ENCODE peak calls at places on chromosomes 5 and 9, in six cellular contexts. A is A549, Z is stomach, N is psoas muscle, B is cardiac muscle cell, W is brain microvascular endothelial cell. J is an unnamed sample.

GRCh38 chr5:156677963-156678362 is 172.1 kb upstream of the PPP1R2B start:
- DNase-seq in W (no peak), Z (no peak), B (no peak), N (no peak), A (no peak), J (no peak)

GRCh38 chr9:84953797-84954695 is 284.5 kb downstream of the NTRK2 start:
- DNase-seq in B (peak), A (peak), Z (peak), W (peak), N (peak), J (peak)

GRCh38 chr5:93017854-93018253 is 563.2 kb downstream of the NR2F1-AS1 start:
- DNase-seq in A (peak), W (peak), N (no peak), B (no peak), Z (no peak), J (peak)

GRCh38 chr9:137085918-137086530 is 761 bp upstream of the MAN1B1 start:
- DNase-seq in W (no peak), N (peak), B (peak), Z (peak), A (peak), J (peak)

GRCh38 chr5:74408150-74409043 is 232.1 kb downstream of the ENC1 start:
- DNase-seq in Z (no peak), W (no peak), B (no peak), A (peak), N (no peak), J (peak)

GRCh38 chr5:113489299-113489698 is 1.0 kb upstream of the MCC start:
- DNase-seq in W (peak), B (no peak), Z (no peak), A (peak), N (peak), J (peak)

GRCh38 chr5:173529861-173530260 is 86.6 kb downstream of the BOD1 start:
- DNase-seq in A (no peak), Z (no peak), B (no peak), N (no peak), W (no peak), J (no peak)

GRCh38 chr9:114631166-114631565 is 20.1 kb downstream of the TMEM268 start:
- DNase-seq in W (no peak), Z (no peak), A (no peak), B (no peak), N (no peak), J (no peak)

GRCh38 chr9:99822096-99822595 is 461 bp downstream of the NR4A3 start:
- DNase-seq in A (no peak), B (peak), N (no peak), W (no peak), Z (no peak), J (peak)

GRCh38 chr9:27888661-27889295 is 315.5 kb upstream of the C9orf72 start:
- DNase-seq in W (peak), A (peak), B (no peak), Z (peak), N (no peak), J (peak)

GRCh38 chr5:97735209-97735608 is 552.2 kb upstream of the RIOK2 start:
- DNase-seq in N (no peak), B (no peak), W (peak), Z (no peak), A (no peak), J (peak)

GRCh38 chr9:98861881-98862501 is 54.5 kb downstream of the GALNT12 start:
- DNase-seq in B (no peak), Z (no peak), A (peak), W (peak), N (peak), J (peak)

GRCh38 chr5:174514983-174515394 is 209.4 kb upstream of the MSX2 start:
- DNase-seq in W (no peak), B (no peak), N (no peak), A (no peak), Z (no peak), J (no peak)

GRCh38 chr9:124415852-124416484 is 726 bp upstream of the PSMB7 start:
- DNase-seq in B (peak), Z (no peak), W (no peak), N (no peak), A (no peak), J (no peak)

GRCh38 chr5:148912714-148913398 is 86.4 kb downstream of the ADRB2 start:
- DNase-seq in N (no peak), A (peak), W (peak), Z (no peak), B (no peak), J (peak)
- H3K27ac ChIP-seq in N (no peak), A (peak), W (peak), Z (peak), B (no peak), J (peak)

DNA sequence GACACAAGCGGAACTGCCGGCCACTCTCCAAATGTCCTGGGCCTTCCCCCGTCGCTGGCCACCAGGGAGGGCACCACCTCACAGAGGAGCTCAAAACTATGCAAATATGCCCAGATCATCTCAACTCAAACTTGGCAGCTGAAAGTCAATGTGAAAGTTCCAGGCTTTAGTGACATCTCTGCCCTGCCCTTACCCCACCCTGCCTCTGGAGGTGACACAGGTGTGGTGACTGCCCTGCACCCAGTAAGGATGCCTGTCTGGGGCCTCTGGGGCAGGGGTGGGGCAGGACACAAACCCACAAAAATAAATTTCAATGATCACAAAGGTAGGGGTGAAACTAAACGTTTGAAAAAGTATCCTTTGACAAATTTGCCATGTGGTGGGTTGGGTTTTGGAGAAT is 213.4 kb downstream of the HSPA4 start:
- DNase-seq in A (no peak), W (no peak), N (no peak), B (no peak), Z (no peak), J (no peak)
- TF ChIP-seq CTCF in A (no peak), W (no peak), N (no peak), B (no peak), Z (no peak), J (no peak)

GRCh38 chr5:10445352-10445751 is 3.7 kb downstream of the ROPN1L start:
- DNase-seq in Z (no peak), N (no peak), A (no peak), B (no peak), W (no peak), J (no peak)
- H3K27ac ChIP-seq in Z (no peak), N (no peak), A (no peak), B (no peak), W (no peak), J (no peak)

DNA sequence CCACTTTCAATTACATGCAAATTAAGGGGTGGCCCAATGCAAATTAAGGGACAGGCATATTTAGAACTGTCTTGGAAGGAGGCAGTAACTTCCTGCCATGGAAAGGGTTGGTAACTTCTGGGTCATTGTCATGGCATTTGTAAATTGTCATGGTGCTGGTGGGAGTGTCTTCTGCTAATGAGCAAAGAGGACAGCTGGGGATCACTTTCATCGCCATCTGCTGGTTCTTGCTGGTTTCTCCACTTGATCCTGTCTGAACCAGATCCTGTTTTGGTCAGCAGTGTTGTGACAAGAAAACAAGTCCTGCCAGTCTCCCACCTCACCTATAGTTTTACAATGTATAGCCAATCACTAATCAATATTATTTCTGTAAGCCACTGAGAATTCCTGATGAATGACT is 23.4 kb upstream of the UGT3A2 start:
- DNase-seq in B (peak), W (peak), A (peak), Z (no peak), N (no peak), J (no peak)
- TF ChIP-seq CTCF in B (peak), W (peak), A (no peak), Z (no peak), N (peak), J (no peak)

DNA sequence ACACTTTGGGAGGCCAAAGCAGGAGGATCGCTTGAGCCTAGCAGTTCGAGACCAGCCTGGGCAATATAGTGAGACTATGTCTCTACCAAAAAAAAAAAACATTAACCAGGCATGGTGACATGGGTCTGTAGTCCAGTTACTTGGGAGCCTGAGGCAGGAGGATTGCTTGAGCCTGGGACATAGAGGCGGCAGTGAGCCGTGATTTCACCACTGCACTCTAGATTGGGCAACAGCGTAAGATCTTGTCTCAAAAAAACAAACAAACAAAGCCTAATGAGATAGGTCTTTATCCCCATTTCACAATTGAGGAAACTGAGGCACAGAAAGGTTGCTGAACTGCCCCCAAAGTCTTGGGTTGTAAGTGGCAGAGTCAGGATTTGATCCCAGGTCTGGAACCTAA is 70.5 kb upstream of the RAD23B start:
- DNase-seq in B (no peak), N (no peak), W (no peak), A (no peak), Z (no peak), J (no peak)
- H3K27ac ChIP-seq in B (no peak), N (no peak), W (peak), A (peak), Z (no peak), J (no peak)

DNA sequence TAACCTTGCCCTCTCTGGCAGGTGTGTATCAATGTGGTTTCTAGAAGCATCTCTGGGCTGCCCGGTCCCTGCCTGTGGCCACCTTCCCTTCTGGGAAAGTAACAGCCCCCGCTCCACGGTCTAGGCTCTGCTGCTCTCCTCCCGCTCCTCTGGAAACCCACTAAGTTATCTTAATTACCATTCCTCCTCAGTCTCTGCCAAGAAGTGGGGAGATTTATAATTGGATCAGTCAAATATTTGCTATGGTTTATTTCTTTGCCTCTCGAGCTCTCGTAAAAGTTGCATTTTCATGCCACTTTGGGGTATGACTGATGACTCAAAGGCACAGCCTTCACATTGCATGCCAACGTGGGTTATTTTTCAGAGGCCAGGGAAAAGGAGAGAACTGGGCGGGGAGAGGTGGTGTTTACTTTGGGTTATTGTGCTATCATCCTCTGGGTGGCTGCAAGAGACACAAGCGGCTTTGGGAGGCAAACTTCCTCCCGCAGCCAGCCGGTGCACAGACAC is 205.3 kb upstream of the WWC1 start:
- DNase-seq in N (no peak), A (peak), W (no peak), Z (no peak), B (no peak), J (peak)
- TF ChIP-seq CTCF in N (no peak), A (peak), W (no peak), Z (no peak), B (no peak), J (no peak)

GRCh38 chr5:176908677-176909358 is 9.7 kb upstream of the HK3 start:
- DNase-seq in Z (no peak), A (no peak), N (no peak), W (no peak), B (no peak), J (no peak)
- H3K27ac ChIP-seq in Z (no peak), A (no peak), N (no peak), W (no peak), B (no peak), J (no peak)